ENCODE peak calls at places on chromosomes 11 and 22, in four cellular contexts. W is GM12878, Y is H1, O is K562. C is an unnamed sample.

GRCh38 chr11:4095509-4096230 is 1.1 kb downstream of the RRM1 start:
- DNase-seq in W (no peak), Y (no peak), O (peak), C (peak)

GRCh38 chr11:92240946-92241345 is 16.3 kb downstream of the FAT3 start:
- DNase-seq in W (no peak), Y (no peak), O (no peak), C (no peak)

GRCh38 chr11:81222491-81222890 is 1511.2 kb downstream of the FAM181B start:
- DNase-seq in W (no peak), Y (no peak), O (no peak), C (no peak)

GRCh38 chr11:7668911-7669310 is 4.4 kb downstream of the CYB5R2 start:
- DNase-seq in W (no peak), Y (no peak), O (no peak), C (no peak)

GRCh38 chr11:125182522-125182921 is 18.0 kb downstream of the PKNOX2 start:
- DNase-seq in W (no peak), Y (no peak), O (no peak), C (no peak)

GRCh38 chr11:119641991-119642745 is 86.8 kb downstream of the NECTIN1 start:
- DNase-seq in W (no peak), Y (no peak), O (peak), C (peak)

GRCh38 chr11:101458161-101458560 is 125.6 kb downstream of the TRPC6 start:
- DNase-seq in W (no peak), Y (no peak), O (no peak), C (no peak)

GRCh38 chr11:19218801-19219460 is 17.1 kb upstream of the CSRP3 start:
- DNase-seq in W (no peak), Y (no peak), O (peak), C (no peak)

GRCh38 chr11:35178862-35179261 is 39.9 kb downstream of the CD44 start:
- DNase-seq in W (no peak), Y (no peak), O (no peak), C (no peak)

GRCh38 chr11:2374456-2375201 is 2.5 kb upstream of the CD81 start:
- DNase-seq in W (no peak), Y (no peak), O (no peak), C (no peak)

GRCh38 chr11:446886-447285 is 3.2 kb upstream of the PTDSS2 start:
- DNase-seq in W (no peak), Y (no peak), O (no peak), C (no peak)

GRCh38 chr11:116678887-116679286 is 93.9 kb downstream of the BUD13 start:
- DNase-seq in W (no peak), Y (no peak), O (no peak), C (no peak)

GRCh38 chr11:128290106-128290840 is 297.1 kb downstream of the ETS1 start:
- DNase-seq in W (peak), Y (peak), O (peak), C (peak)

GRCh38 chr11:2256293-2256913 is 14.0 kb downstream of the ASCL2 start:
- DNase-seq in W (no peak), Y (no peak), O (no peak), C (no peak)

GRCh38 chr11:126147268-126148111 is 64.0 kb downstream of the RPUSD4 start:
- DNase-seq in W (no peak), Y (no peak), O (no peak), C (peak)

GRCh38 chr11:2700415-2701211 is 819 bp upstream of the KCNQ1OT1 start:
- DNase-seq in W (peak), Y (no peak), O (peak), C (peak)

GRCh38 chr22:45340323-45340722 is 30.6 kb downstream of the FAM118A start:
- DNase-seq in W (no peak), Y (no peak), O (no peak), C (no peak)

GRCh38 chr11:76310832-76311231 is 70.1 kb downstream of the THAP12 start:
- DNase-seq in W (no peak), Y (no peak), O (no peak), C (no peak)

GRCh38 chr11:46457659-46458058 is 66.1 kb upstream of the CHRM4 start:
- DNase-seq in W (no peak), Y (no peak), O (no peak), C (no peak)

GRCh38 chr11:61848631-61849030 is 20.5 kb downstream of the FADS2 start:
- DNase-seq in W (no peak), Y (no peak), O (no peak), C (no peak)

GRCh38 chr11:43504316-43504950 is 145.7 kb downstream of the TTC17 start:
- DNase-seq in W (no peak), Y (peak), O (peak), C (peak)

GRCh38 chr22:39493759-39494158 is 8.3 kb upstream of the MIEF1 start:
- DNase-seq in W (no peak), Y (no peak), O (no peak), C (no peak)
- TF ChIP-seq HDAC6 in W (no peak), Y (no peak), O (no peak), C (no peak)

DNA sequence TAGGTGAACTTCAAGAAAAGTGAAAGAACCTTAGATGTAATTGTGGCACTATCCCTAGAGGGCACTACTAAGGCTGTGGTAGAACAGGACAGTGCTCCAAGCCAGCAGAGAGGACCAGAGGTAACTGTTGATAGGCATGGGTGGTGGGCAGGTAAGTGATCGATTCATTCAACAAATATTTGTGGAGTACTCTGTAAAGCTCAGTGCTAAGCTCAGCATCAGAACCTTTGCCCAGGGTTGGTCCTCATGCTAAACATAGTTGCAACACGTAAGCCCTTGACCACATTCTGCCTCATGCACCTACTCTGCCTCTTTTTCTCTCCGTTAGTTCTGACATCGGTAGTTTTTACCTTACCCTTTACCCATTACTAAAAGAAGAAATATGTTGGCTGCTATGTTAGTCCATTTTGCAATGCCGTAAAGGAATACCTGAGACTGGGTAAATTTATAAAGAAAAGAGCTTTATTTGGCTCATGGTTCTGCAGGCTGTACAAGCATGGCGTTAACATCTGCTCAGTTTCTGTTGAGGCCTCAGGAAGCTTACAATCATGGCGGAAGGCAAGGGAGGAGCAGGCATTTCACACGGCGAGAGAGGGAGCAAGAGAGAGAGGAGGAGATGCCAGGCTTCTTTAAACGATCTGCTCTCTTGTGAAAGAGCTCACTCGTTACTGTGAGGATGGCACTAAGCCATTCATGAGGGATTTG is 18.4 kb upstream of the NNMT start:
- DNase-seq in W (no peak), Y (peak), O (no peak), C (no peak)
- TF ChIP-seq HDAC6 in W (no peak), Y (no peak), O (no peak), C (no peak)

DNA sequence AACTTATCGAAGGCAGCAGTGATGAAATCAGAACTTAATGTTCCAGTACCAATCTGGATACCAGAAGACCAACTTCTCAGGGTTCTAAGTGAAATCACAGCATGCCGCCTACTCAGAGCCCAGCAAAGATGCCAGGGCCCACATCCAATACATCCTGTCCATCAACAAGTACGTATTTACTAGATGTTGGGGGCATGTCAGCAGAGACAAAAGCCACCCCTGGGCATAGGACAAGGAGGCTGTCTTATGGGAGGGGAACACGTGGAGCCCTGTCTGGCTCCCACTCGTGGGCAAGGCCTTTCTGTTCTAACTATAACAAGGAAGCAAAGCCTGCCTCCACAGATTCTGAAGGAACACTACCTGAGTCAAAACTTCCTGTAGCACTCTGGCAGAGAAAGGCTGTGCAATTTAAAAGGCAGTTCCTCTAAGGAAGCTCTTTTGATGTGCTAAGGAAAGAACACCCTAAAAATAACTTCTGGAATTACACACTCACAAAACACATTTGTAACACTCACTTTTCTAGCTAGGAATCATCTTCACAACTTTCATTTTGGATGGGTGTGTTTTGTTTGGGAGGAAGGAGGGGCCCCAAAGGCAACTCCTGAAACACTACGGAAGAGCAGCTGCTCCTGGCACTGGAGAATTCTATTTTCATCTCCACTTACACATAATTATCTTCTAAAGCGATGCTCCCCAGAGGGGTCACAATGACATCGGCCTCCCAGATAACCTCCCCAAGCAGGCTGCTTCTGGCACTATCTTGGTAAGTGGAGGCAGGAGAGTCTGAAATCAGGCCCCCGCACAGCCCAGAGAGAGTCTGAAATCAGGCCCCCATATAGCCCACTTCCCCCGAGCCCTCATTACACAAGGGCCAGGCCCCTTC is 14.2 kb downstream of the SMCO4 start:
- DNase-seq in W (no peak), Y (no peak), O (no peak), C (no peak)
- TF ChIP-seq HDAC6 in W (no peak), Y (no peak), O (no peak), C (no peak)

DNA sequence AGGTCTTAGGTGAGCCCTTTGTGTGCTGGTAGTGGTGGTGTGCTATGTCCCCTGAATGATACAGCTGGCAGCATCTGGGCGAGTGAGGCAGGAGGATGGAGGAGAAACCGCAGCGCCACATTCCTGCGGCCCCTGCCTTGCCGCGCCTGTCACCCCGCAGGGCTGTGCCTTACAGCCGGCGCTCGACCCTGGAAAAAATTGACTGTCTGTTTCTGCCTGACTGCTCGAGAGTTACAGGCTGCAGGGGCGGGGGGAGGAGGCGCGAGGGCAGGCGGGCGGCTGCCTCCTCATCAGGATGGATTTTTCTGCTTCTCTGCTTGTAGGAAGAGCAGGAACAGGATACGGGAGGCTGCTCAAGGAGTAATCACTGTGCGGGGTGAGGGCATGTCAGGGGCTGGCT is 443.4 kb downstream of the MIAT start:
- DNase-seq in W (no peak), Y (peak), O (no peak), C (no peak)
- TF ChIP-seq HDAC6 in W (no peak), Y (no peak), O (no peak), C (no peak)

DNA sequence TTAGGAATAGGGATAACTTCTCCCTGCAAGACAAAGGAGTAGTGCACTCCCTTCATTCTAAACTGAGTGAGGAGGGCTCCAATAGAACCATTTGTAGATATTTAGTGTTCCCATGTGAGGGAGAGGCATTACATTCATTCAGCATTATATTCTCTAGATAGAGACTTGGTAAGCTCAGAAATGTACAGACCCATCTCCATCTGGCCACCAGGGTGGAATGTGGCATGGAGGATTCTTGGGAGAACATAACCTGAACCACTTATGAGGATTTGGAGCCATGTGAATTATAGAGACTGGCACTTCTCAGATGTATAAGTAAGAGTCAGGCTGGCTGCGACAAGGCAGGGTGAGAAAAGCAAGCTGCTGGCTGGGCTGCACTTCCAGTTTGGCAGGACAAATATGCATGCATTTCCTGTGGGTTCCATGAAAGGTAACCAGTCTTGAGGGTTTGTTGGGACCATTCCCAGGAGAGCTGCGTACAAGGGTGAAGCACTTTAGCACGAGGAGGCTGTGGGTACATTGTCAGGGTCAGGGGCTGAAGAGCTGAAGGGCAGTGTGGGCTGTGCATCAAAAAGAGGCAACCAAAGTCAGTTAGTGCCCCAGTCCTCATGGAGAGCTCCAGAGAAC is 9.2 kb downstream of the RRP8 start:
- DNase-seq in W (no peak), Y (peak), O (no peak), C (no peak)
- TF ChIP-seq HDAC6 in W (no peak), Y (no peak), O (no peak), C (no peak)

DNA sequence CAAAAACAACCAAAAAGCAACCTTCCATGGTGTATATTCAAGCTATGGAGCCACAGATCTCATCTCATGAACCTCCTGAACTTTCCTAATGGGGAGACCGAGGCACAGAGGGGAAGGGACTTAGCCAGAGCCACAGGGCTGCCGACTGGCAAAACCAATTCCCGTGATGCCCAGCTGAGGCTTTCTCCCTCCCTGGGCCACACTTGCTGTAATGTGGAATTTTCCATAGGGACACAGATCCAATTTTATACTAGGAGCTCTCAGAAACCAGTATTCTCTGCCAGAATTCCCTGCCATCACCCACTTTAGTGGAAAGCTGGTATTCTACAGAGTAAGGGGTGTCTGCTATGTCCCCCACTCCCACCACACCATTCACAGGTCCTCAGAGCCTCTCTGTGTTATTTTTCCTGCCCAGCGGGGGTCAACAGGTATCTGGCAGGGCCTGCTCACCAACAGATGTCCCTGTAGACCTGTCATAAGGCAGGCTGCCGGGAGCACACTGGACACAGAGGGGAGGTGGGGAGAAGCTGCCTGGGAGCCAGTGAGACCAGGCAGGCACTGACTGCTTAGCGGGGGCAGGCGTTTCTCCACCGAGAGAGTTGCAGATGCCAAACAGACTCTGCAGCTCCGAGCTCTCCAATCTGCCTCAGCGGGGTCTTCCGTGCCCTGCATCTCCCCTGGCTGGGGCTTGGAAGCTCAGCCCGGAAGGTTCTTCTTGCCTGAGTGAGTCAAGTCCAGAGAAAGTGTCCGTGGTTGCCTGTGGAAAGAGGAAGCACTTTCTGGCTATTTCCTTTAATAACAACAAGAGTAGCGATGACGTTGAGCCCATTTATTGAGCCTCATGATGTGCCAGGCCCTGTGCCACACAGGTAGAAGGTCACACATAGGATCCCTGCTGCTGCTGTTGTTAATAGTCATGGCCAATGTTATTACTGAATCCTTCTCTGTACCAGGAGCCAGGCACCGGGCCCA is 26.3 kb downstream of the RPS6KA4 start:
- DNase-seq in W (no peak), Y (no peak), O (no peak), C (no peak)
- TF ChIP-seq HDAC6 in W (no peak), Y (no peak), O (no peak), C (no peak)

DNA sequence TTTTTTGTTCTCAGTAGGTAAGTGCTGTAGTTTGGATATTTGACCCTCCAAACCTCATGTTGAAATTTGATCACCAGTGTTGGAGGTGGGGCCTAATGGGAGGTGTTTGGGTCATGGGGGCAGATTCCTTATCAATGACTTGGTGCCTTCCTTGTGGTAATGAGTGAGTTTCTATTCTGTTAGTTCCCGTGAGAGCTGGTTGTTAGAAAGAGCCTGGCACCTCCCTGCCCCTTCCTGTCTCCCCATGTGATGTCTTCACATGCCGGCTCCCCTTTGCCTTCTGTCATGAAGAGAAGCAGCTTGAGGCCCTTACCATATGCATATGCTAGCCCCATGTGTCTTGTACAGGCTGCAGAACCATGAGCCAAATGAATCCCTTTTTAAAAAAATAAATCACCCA is 138.3 kb downstream of the TMEM135 start:
- DNase-seq in W (no peak), Y (no peak), O (no peak), C (no peak)
- TF ChIP-seq HDAC6 in W (no peak), Y (no peak), O (no peak), C (no peak)

GRCh38 chr11:79208126-79208525 is 232.7 kb downstream of the TENM4 start:
- DNase-seq in W (peak), Y (no peak), O (no peak), C (no peak)
- TF ChIP-seq HDAC6 in W (no peak), Y (no peak), O (no peak), C (no peak)

GRCh38 chr22:50175921-50176849 is 5.7 kb downstream of the PANX2 start:
- DNase-seq in W (no peak), Y (no peak), O (no peak), C (no peak)
- TF ChIP-seq HDAC6 in W (no peak), Y (no peak), O (no peak), C (no peak)

C was measured in HepG2.